ENCODE peak calls at places on chromosomes 1 and 21, in seven cellular contexts. A is astrocyte, B is astrocyte of the cerebellum, O is HL-60, G is fibroblast of the aortic adventitia, H is endodermal cell, T is epithelial cell of esophagus. E is an unnamed sample.

GRCh38 chr1:92273039-92273438 is 25.7 kb downstream of the GLMN start:
- DNase-seq in H (no peak), O (no peak), T (no peak), G (no peak), A (no peak), B (no peak), E (no peak)

GRCh38 chr1:34973326-34973725 is 11.8 kb downstream of the TMEM35B start:
- DNase-seq in A (no peak), B (no peak), H (no peak), O (no peak), G (no peak), T (peak), E (no peak)

GRCh38 chr1:116277840-116278540 is 95.1 kb upstream of the ATP1A1 start:
- DNase-seq in A (no peak), H (no peak), O (peak), B (no peak), T (no peak), G (no peak), E (no peak)

GRCh38 chr1:235041201-235041600 is 87.4 kb downstream of the TOMM20 start:
- DNase-seq in H (no peak), T (no peak), G (no peak), A (no peak), O (peak), B (no peak), E (no peak)

GRCh38 chr1:210905944-210906453 is 227.9 kb downstream of the KCNH1 start:
- DNase-seq in H (no peak), B (no peak), G (no peak), A (no peak), T (no peak), O (no peak), E (no peak)

GRCh38 chr1:236685917-236686814 is at the start of gene ACTN2:
- DNase-seq in H (peak), T (peak), B (no peak), O (peak), G (no peak), A (no peak), E (peak)

GRCh38 chr1:81600878-81601658 is 199.7 kb upstream of the ADGRL2 start:
- DNase-seq in H (no peak), T (no peak), O (no peak), G (no peak), A (no peak), B (no peak), E (no peak)

GRCh38 chr1:26936823-26937222 is 15.3 kb downstream of the NUDC start:
- DNase-seq in B (no peak), T (no peak), O (no peak), H (no peak), G (no peak), A (no peak), E (no peak)

GRCh38 chr21:41011968-41012367 is 156.0 kb upstream of the BACE2 start:
- DNase-seq in G (no peak), B (no peak), A (no peak), H (no peak), O (no peak), T (no peak), E (no peak)

GRCh38 chr21:42031241-42031640 is 21.1 kb upstream of the ZBTB21 start:
- DNase-seq in O (no peak), H (no peak), A (no peak), B (no peak), T (no peak), G (no peak), E (no peak)

GRCh38 chr1:230268371-230269170 is 157.6 kb downstream of the PGBD5 start:
- DNase-seq in G (peak), A (peak), O (peak), T (peak), B (peak), H (peak), E (peak)

GRCh38 chr1:88302843-88303486 is 381.1 kb upstream of the PKN2 start:
- DNase-seq in T (peak), A (peak), B (peak), H (peak), O (no peak), G (peak), E (peak)

GRCh38 chr1:1421147-1421906 is at the start of gene ANKRD65:
- DNase-seq in H (peak), T (peak), O (no peak), B (no peak), A (no peak), G (no peak), E (no peak)

GRCh38 chr1:3669421-3669821 is 17.1 kb downstream of the TP73 start:
- DNase-seq in A (no peak), B (no peak), G (no peak), O (no peak), T (no peak), H (peak), E (no peak)

GRCh38 chr1:243763806-243764205 is 86.2 kb downstream of the AKT3 start:
- DNase-seq in H (no peak), T (no peak), G (no peak), O (no peak), A (no peak), B (no peak), E (no peak)

GRCh38 chr1:27045973-27046558 is 33.4 kb upstream of the TENT5B start:
- DNase-seq in T (peak), A (peak), O (peak), B (peak), G (peak), H (peak), E (peak)

GRCh38 chr1:172745014-172745413 is 86.1 kb downstream of the FASLG start:
- DNase-seq in A (peak), O (peak), G (peak), B (peak), H (peak), T (peak), E (peak)

GRCh38 chr1:208170252-208170651 is 73.9 kb downstream of the PLXNA2 start:
- DNase-seq in O (no peak), A (no peak), G (no peak), B (no peak), H (no peak), T (no peak), E (no peak)

GRCh38 chr1:26833432-26834405 is 7.2 kb downstream of the ZDHHC18 start:
- DNase-seq in H (no peak), A (no peak), G (no peak), B (no peak), O (peak), T (no peak), E (peak)

GRCh38 chr1:119276558-119276957 is 92.0 kb upstream of the HAO2 start:
- DNase-seq in O (no peak), T (peak), B (no peak), H (peak), A (no peak), G (no peak), E (peak)

GRCh38 chr21:24939288-24939687 is 668.0 kb downstream of the MRPL39 start:
- DNase-seq in H (no peak), O (no peak), T (no peak), A (no peak), G (no peak), B (peak), E (no peak)

GRCh38 chr1:111884772-111885443 is 104.6 kb downstream of the KCND3 start:
- DNase-seq in O (no peak), T (no peak), A (no peak), G (no peak), H (no peak), B (no peak), E (no peak)

GRCh38 chr1:27563407-27564263 is 40.3 kb downstream of the AHDC1 start:
- DNase-seq in G (peak), O (no peak), T (no peak), H (no peak), B (no peak), A (peak), E (peak)

GRCh38 chr1:167617100-167617949 is 12.7 kb upstream of the RCSD1 start:
- DNase-seq in T (peak), G (no peak), O (peak), B (no peak), A (peak), H (peak), E (peak)

GRCh38 chr1:59128239-59128736 is 168.6 kb upstream of the FGGY start:
- DNase-seq in O (no peak), H (no peak), G (peak), B (no peak), A (peak), T (peak), E (peak)

GRCh38 chr1:54971317-54971791 is 9.1 kb upstream of the TMEM61 start:
- DNase-seq in O (no peak), G (no peak), A (peak), H (peak), B (no peak), T (peak), E (peak)

GRCh38 chr1:50981741-50982140 is 11.7 kb downstream of the CDKN2C start:
- DNase-seq in H (no peak), T (no peak), O (no peak), G (peak), B (no peak), A (no peak), E (no peak)
- H3K4me3 ChIP-seq in H (no peak), T (no peak), O (no peak), G (no peak), B (no peak), A (no peak), E (no peak)

DNA sequence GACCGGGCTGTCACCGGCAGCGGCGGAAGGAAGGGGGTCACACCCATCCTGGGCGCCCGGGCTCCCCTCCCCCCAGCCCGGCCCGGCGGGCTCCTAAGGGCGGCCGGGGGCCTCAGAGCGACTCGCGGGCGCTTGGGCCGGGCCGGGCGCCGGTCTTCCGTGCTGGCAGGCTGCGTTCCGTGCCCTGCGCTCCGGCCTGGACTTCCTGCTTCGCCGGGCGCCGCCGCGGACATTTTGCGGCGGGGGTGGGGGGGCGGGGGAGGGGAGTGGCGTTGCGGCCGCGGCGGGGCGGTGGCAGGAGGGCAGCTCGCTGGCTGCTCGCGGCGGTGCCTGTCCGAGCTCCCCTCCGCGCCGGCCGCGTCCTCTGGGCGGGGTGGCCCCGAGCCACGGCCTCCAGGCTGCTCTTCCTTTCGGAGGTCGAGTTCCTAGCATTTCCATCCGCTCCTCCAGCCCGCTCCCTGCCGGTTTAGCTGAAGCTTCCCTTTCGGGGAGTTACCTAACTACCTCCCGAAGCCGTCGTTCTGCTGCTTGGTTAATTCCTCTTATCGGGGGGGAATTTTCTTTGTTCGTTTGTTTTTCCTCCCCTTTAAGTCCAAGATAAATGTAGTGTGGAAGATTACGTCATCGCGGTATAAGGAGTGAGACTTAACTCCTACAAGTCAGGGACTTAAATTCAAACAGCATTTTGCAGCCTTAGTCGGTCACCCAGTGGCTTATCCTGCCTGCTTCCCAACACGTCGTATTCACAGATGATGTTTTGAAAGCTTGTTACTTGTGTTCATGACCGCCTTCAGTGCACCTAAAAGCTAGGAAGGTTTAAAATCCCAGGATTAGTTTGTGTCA is 730 bp downstream of the CDC42 start:
- DNase-seq in T (peak), H (peak), A (peak), G (peak), O (peak), B (peak), E (peak)
- TF ChIP-seq CTCF in T (no peak), H (no peak), A (no peak), G (no peak), O (no peak), B (no peak), E (no peak)

DNA sequence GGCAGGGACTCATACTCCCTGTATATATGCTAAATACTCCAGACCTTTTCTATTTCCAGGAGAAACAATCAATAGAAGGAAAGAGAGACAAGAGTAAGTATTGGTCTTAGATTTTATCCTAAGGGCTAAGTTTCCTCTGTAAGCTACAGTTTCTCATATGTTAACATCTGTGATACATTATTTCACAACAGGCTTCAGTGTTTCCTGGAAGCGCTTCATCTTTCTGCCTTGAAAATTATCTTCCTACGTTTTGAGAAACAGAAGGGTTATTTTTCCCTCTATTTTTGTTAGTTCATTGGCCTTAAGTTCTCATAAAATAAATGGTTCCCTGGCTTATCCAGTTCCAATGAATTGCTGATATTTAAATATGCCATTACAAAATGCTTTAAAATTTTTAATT is 15.6 kb downstream of the FMO1 start:
- DNase-seq in G (peak), B (no peak), T (no peak), H (no peak), A (no peak), O (no peak), E (no peak)
- H3K4me3 ChIP-seq in G (no peak), B (no peak), T (no peak), H (no peak), A (no peak), O (no peak), E (no peak)

GRCh38 chr1:67648582-67649326 is 36.2 kb upstream of the GADD45A start:
- DNase-seq in T (no peak), H (peak), B (no peak), O (no peak), A (no peak), G (no peak), E (no peak)
- TF ChIP-seq CTCF in T (no peak), H (peak), B (no peak), O (no peak), A (no peak), G (no peak), E (no peak)

GRCh38 chr1:13757693-13758092 is 57.7 kb downstream of the PRDM2 start:
- DNase-seq in O (no peak), H (no peak), A (peak), T (peak), B (no peak), G (no peak), E (peak)

GRCh38 chr1:13754003-13754402 is 54.0 kb downstream of the PRDM2 start:
- DNase-seq in G (no peak), O (no peak), B (no peak), T (no peak), A (no peak), H (no peak), E (no peak)

GRCh38 chr1:13759072-13759471 is 59.1 kb downstream of the PRDM2 start:
- DNase-seq in H (no peak), B (no peak), A (no peak), O (no peak), G (no peak), T (peak), E (no peak)

GRCh38 chr1:13754510-13755103 is 54.6 kb downstream of the PRDM2 start:
- DNase-seq in H (no peak), G (peak), T (no peak), A (peak), B (no peak), O (no peak), E (no peak)

DNA sequence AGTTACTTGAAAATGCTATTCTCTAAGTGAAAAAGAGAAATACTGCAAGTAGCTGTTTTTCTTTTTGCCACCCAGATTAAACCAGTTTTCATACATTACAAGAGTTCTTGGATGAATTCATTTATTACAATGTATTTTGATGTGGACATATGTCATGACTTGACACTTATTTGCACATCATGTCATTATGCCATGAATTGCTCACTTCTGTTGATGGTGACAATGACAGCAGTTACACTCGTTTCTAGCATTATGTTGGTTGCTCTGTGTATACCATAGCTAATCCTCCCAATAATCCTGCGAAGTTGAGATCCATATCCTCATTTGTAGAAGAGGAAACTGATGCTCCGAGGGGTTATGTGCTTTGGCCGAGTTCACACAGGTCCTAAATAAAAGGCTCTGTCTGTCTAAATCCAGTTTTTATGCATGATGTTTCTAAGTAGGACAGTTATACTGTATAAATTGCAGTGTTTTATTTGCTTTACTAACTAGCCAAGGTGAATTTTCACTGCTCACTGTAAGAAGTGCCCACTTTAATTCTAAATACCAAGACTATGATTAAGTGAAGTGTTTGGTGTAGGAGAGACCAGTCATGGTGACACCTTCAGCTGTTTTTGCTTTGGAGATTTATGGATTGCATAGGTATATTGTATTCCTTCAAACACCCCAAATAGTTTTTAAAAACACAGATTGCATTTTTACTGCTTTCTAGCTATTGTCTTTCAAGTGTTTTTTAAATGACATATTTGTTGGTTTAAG is 56.7 kb downstream of the PRDM2 start:
- DNase-seq in O (no peak), A (no peak), T (peak), H (no peak), B (no peak), G (no peak), E (no peak)
- H3K4me3 ChIP-seq in O (no peak), A (no peak), T (no peak), H (no peak), B (no peak), G (no peak), E (no peak)

GRCh38 chr1:203805689-203806088 is 10.3 kb downstream of the ZBED6 start:
- DNase-seq in A (no peak), T (no peak), B (no peak), G (no peak), O (no peak), H (no peak), E (no peak)

DNA sequence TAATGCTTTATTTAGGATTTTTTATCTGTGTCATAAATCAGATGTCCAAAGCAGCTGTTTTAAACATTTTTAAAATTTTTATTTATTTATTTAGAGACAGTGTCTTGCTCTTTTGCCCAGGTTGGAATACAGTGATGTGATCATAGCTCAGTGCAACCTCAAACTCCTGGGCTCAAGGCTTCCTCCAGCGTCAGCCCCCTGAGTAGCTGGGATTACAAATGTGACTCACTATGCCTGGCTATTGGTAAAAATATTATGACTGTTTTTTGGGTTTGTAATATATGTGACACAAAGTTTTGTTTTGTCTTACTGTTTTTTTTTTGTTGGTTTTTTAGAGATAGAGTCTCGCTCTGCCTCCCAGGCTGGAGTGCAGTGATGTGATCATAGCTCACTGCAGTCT is 11.8 kb downstream of the ZBED6 start:
- DNase-seq in B (peak), G (peak), T (no peak), A (peak), O (no peak), H (no peak), E (peak)
- TF ChIP-seq CTCF in B (no peak), G (no peak), T (no peak), A (no peak), O (no peak), H (no peak), E (peak)

DNA sequence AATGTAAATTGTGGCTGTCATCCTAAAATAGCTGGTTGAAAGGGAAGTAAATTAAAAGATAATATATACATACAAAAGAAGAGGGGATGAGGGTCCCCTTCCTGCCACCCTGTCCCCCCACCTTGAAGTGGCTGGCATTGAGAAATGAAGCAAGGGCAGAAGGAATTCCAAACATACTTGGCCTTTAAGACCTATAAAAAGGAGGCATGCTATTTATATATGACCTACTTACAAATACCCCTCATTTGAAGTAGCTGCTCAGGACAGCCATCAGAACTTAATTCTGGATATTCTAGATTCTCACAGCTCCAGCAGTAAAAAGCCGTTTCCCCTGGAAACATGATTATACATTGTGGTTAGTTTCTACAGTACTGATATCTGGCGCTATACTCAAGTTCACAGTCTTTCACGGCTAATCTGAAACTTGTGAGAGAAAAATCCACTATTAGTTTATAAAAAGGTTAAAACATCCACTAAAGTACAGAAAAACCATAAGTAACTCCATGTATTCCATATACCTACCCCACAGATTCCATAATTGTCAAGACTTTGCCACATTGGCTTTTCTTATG is 9.6 kb upstream of the MAP10 start:
- DNase-seq in B (no peak), G (no peak), T (no peak), H (no peak), A (peak), O (no peak), E (peak)
- H3K4me3 ChIP-seq in B (no peak), G (no peak), T (no peak), H (no peak), A (no peak), O (no peak), E (no peak)

GRCh38 chr1:32886012-32886827 is at the start of gene HPCA:
- DNase-seq in T (peak), O (peak), H (peak), G (peak), B (no peak), A (no peak), E (peak)
- TF ChIP-seq CTCF in T (peak), O (peak), H (peak), G (peak), B (peak), A (peak), E (peak)

E was measured in choroid plexus epithelial cell.